ENCODE peak calls at places on chromosomes 12 and 14, in ten cellular contexts. T is stomach; Q is CD4-positive, alpha-beta T cell; R is CD8-positive, alpha-beta memory T cell; B is mesenchymal stem cell; Z is naive thymus-derived CD4-positive, alpha-beta T cell; E is Peyer's patch; I is ovary; P is MM.1S; V is tibial artery. Y is an unnamed sample.

GRCh38 chr12:93380480-93381121 is 2.9 kb downstream of the NUDT4 start:
- DNase-seq in T (no peak), Z (no peak), I (no peak), V (no peak), Q (no peak), B (peak; percentile 44), E (no peak), P (peak; percentile 39), R (no peak), Y (no peak)

GRCh38 chr12:74328623-74329022 is 209.0 kb upstream of the ATXN7L3B start:
- DNase-seq in Q (no peak), V (no peak), I (no peak), P (no peak), Z (no peak), E (no peak), T (no peak), B (no peak), R (no peak), Y (no peak)

GRCh38 chr12:53872367-53872766 is 66.3 kb upstream of the HOXC13 start:
- DNase-seq in P (peak; percentile 59), E (no peak), V (no peak), Z (no peak), R (no peak), I (no peak), B (no peak), Q (no peak), T (no peak), Y (no peak)

GRCh38 chr12:2064078-2064507 is 11.3 kb downstream of the CACNA1C start:
- DNase-seq in I (no peak), R (no peak), Z (no peak), P (peak; percentile 93), E (no peak), V (no peak), Q (no peak), B (peak; percentile 31), T (no peak), Y (no peak)

GRCh38 chr12:48459259-48459658 is 13.1 kb upstream of the ANP32D start:
- DNase-seq in Q (no peak), I (no peak), R (no peak), Z (no peak), B (no peak), T (no peak), E (no peak), P (no peak), V (no peak), Y (no peak)

GRCh38 chr12:93287152-93287551 is 90.6 kb upstream of the NUDT4 start:
- DNase-seq in V (no peak), B (no peak), Z (no peak), I (no peak), R (no peak), E (no peak), T (no peak), Q (no peak), P (no peak), Y (no peak)

GRCh38 chr14:83535396-83535906 is 1994.5 kb upstream of the FLRT2 start:
- DNase-seq in V (no peak), Q (no peak), Z (no peak), E (no peak), I (no peak), R (no peak), P (no peak), B (no peak), T (no peak), Y (no peak)

GRCh38 chr12:77118696-77119095 is 53.3 kb upstream of the E2F7 start:
- DNase-seq in Q (no peak), T (no peak), V (no peak), R (no peak), P (no peak), E (no peak), Z (no peak), B (peak; percentile 55), I (no peak), Y (no peak)

GRCh38 chr12:6407206-6407954 is 23.4 kb downstream of the LTBR start:
- DNase-seq in V (no peak), B (no peak), I (no peak), P (no peak), Q (no peak), Z (no peak), T (no peak), E (no peak), R (no peak), Y (no peak)

GRCh38 chr12:6326316-6326959 is 15.4 kb downstream of the TNFRSF1A start:
- DNase-seq in I (peak; percentile 77), R (no peak), E (no peak), V (no peak), B (peak; percentile 82), P (no peak), Q (no peak), Z (no peak), T (peak; percentile 46), Y (no peak)

GRCh38 chr12:97386133-97386581 is 76.4 kb upstream of the RMST start:
- DNase-seq in Q (no peak), T (no peak), B (no peak), I (no peak), R (no peak), P (no peak), Z (no peak), E (no peak), V (no peak), Y (no peak)

GRCh38 chr14:104148433-104149277 is 10.3 kb downstream of the KIF26A start:
- DNase-seq in P (no peak), Z (no peak), E (no peak), Q (no peak), I (no peak), R (no peak), T (no peak), V (no peak), B (peak; percentile 14), Y (no peak)

DNA sequence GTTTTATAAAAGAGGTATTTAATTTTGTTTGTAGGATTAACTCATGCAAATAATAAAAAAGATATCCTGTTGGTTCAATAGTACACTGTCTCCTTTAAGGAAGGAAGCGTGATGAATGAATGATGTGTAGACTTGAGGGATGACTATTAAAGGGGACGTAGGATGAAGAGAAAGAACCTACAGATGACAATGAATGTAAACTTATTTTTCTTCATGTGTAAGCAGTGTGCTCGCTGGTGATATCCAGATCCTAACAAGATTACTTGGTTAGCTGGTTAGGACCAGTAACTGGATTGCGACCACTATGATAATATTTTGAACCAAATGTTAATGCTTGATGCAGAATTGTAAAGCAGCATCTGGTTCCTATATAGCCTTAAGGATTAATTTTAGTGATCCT is 2.6 kb downstream of the ARF6 start:
- DNase-seq in P (no peak), T (no peak), R (no peak), Q (no peak), E (no peak), B (no peak), Z (no peak), I (no peak), V (no peak), Y (no peak)
- H3K27ac ChIP-seq in P (peak overlapping the region; percentile 18), T (peak overlapping the region; percentile 100), R (peak overlapping the region; percentile 32), Q (peak overlapping the region; percentile 32), E (peak overlapping the region; percentile 100), B (peak overlapping the region; percentile 38), Z (peak overlapping the region; percentile 97), I (no peak overlapping the region), V (no peak overlapping the region), Y (no peak overlapping the region)

GRCh38 chr12:8018666-8019581 is 13.6 kb upstream of the FOXJ2 start:
- DNase-seq in P (peak; percentile 36), Z (no peak), Q (no peak), R (no peak), B (peak; percentile 15), T (no peak), V (no peak), E (no peak), I (no peak), Y (no peak)

GRCh38 chr12:8012910-8013309 is 19.6 kb upstream of the FOXJ2 start:
- DNase-seq in B (no peak), Q (no peak), V (no peak), Z (no peak), I (no peak), R (no peak), P (no peak), E (no peak), T (no peak), Y (no peak)

GRCh38 chr12:8011331-8011730 is 21.2 kb upstream of the FOXJ2 start:
- DNase-seq in B (no peak), Q (no peak), V (no peak), Z (no peak), R (no peak), P (no peak), T (no peak), E (no peak), I (no peak), Y (no peak)

GRCh38 chr12:8014836-8015235 is 17.7 kb upstream of the FOXJ2 start:
- DNase-seq in E (no peak), V (no peak), Z (no peak), R (no peak), P (no peak), I (no peak), B (no peak), Q (no peak), T (no peak), Y (no peak)
- H3K27ac ChIP-seq in E (no peak overlapping the region), V (no peak overlapping the region), Z (no peak overlapping the region), R (no peak overlapping the region), P (no peak overlapping the region), I (no peak overlapping the region), B (no peak overlapping the region), Q (no peak overlapping the region), T (no peak overlapping the region), Y (no peak overlapping the region)

GRCh38 chr14:102487204-102487577 is 22.4 kb downstream of the ANKRD9 start:
- DNase-seq in E (no peak), V (no peak), B (no peak), P (no peak), T (no peak), Q (no peak), I (no peak), Z (no peak), R (no peak), Y (no peak)
- H3K27ac ChIP-seq in E (no peak overlapping the region), V (peak overlapping the region; percentile 50), B (no peak overlapping the region), P (no peak overlapping the region), T (no peak overlapping the region), Q (no peak overlapping the region), I (peak overlapping the region; percentile 64), Z (no peak overlapping the region), R (no peak overlapping the region), Y (no peak overlapping the region)

GRCh38 chr14:72523397-72524157 is 370.3 kb downstream of the DPF3 start:
- DNase-seq in T (no peak), I (no peak), E (peak; percentile 34), B (no peak), R (no peak), V (no peak), Q (no peak), P (no peak), Z (no peak), Y (no peak)

GRCh38 chr14:72525087-72525909 is 368.6 kb downstream of the DPF3 start:
- DNase-seq in R (no peak), P (no peak), B (no peak), V (no peak), I (no peak), Z (no peak), E (peak; percentile 28), Q (no peak), T (no peak), Y (no peak)

GRCh38 chr14:72522847-72523246 is 371.1 kb downstream of the DPF3 start:
- DNase-seq in Z (no peak), Q (no peak), I (no peak), B (no peak), V (no peak), T (no peak), R (no peak), P (no peak), E (peak; percentile 13), Y (no peak)

GRCh38 chr14:72521968-72522741 is 371.7 kb downstream of the DPF3 start:
- DNase-seq in I (no peak), B (peak; percentile 28), P (peak; percentile 70), T (no peak), Z (no peak), V (no peak), Q (no peak), E (peak; percentile 46), R (no peak), Y (no peak)

GRCh38 chr14:72524230-72524629 is 369.7 kb downstream of the DPF3 start:
- DNase-seq in Q (no peak), T (no peak), Z (no peak), V (no peak), R (no peak), E (no peak), B (no peak), P (no peak), I (no peak), Y (no peak)
- H3K27ac ChIP-seq in Q (no peak overlapping the region), T (no peak overlapping the region), Z (no peak overlapping the region), V (no peak overlapping the region), R (no peak overlapping the region), E (no peak overlapping the region), B (no peak overlapping the region), P (no peak overlapping the region), I (no peak overlapping the region), Y (no peak overlapping the region)

Y was measured in caudate nucleus.